ENCODE peak calls at places on chromosomes 3 and 15, in four cellular contexts. One of them, this sample, is unnamed.

GRCh38 chr3:14143271-14143605 is 18.4 kb downstream of the TMEM43 start:
- DNase-seq in GM23338: no peak
- DNase-seq in GM12878: no peak
- DNase-seq in astrocyte: peak; percentile 63
- DNase-seq in this sample: no peak

GRCh38 chr15:81313686-81314085 is 10.3 kb downstream of the STARD5 start:
- DNase-seq in astrocyte: no peak
- DNase-seq in GM12878: no peak
- DNase-seq in GM23338: no peak
- DNase-seq in this sample: no peak

GRCh38 chr3:104711435-104711834 is 655.3 kb upstream of the ALCAM start:
- DNase-seq in GM12878: no peak
- DNase-seq in astrocyte: no peak
- DNase-seq in GM23338: no peak
- DNase-seq in this sample: no peak

GRCh38 chr3:101383156-101383575 is 62.8 kb upstream of the IMPG2 start:
- DNase-seq in GM23338: peak; percentile 43
- DNase-seq in astrocyte: peak; percentile 12
- DNase-seq in GM12878: no peak
- DNase-seq in this sample: no peak

GRCh38 chr3:11168881-11169805 is 14.8 kb downstream of the HRH1 start:
- DNase-seq in GM23338: no peak
- DNase-seq in GM12878: no peak
- DNase-seq in astrocyte: peak; percentile 61
- DNase-seq in this sample: no peak

GRCh38 chr3:176561826-176562225 is 635.5 kb downstream of the TBL1XR1 start:
- DNase-seq in GM23338: no peak
- DNase-seq in GM12878: no peak
- DNase-seq in astrocyte: no peak
- DNase-seq in this sample: no peak

GRCh38 chr15:80999623-81000036 is 1.1 kb upstream of the TLNRD1 start:
- DNase-seq in astrocyte: no peak
- DNase-seq in GM23338: peak; percentile 48
- DNase-seq in GM12878: no peak
- DNase-seq in this sample: peak; percentile 90

GRCh38 chr15:51917493-51917892 is 54.1 kb downstream of the LEO1 start:
- DNase-seq in astrocyte: no peak
- DNase-seq in GM12878: no peak
- DNase-seq in GM23338: peak; percentile 83
- DNase-seq in this sample: no peak

GRCh38 chr3:180802837-180803236 is 109.6 kb upstream of the FXR1 start:
- DNase-seq in astrocyte: peak; percentile 4
- DNase-seq in GM23338: peak; percentile 69
- DNase-seq in GM12878: no peak
- DNase-seq in this sample: peak; percentile 71

GRCh38 chr3:127822836-127823589 is 698 bp upstream of the MGLL start:
- DNase-seq in GM23338: peak; percentile 30
- DNase-seq in astrocyte: no peak
- DNase-seq in GM12878: no peak
- DNase-seq in this sample: no peak

GRCh38 chr15:48393650-48394049 is 62.4 kb downstream of the DUT start:
- DNase-seq in GM23338: no peak
- DNase-seq in astrocyte: peak; percentile 80
- DNase-seq in GM12878: no peak
- DNase-seq in this sample: no peak

GRCh38 chr3:132898131-132898530 is 140.1 kb upstream of the TMEM108 start:
- DNase-seq in GM12878: no peak
- DNase-seq in astrocyte: no peak
- DNase-seq in GM23338: no peak
- DNase-seq in this sample: no peak

GRCh38 chr15:39142500-39142899 is 438.4 kb upstream of the THBS1 start:
- DNase-seq in astrocyte: no peak
- DNase-seq in GM12878: no peak
- DNase-seq in GM23338: no peak
- DNase-seq in this sample: no peak

GRCh38 chr3:122560680-122561079 is 3.4 kb downstream of the PARP9 start:
- DNase-seq in GM12878: peak; percentile 63
- DNase-seq in GM23338: peak; percentile 78
- DNase-seq in astrocyte: peak; percentile 38
- DNase-seq in this sample: peak; percentile 79

DNA sequence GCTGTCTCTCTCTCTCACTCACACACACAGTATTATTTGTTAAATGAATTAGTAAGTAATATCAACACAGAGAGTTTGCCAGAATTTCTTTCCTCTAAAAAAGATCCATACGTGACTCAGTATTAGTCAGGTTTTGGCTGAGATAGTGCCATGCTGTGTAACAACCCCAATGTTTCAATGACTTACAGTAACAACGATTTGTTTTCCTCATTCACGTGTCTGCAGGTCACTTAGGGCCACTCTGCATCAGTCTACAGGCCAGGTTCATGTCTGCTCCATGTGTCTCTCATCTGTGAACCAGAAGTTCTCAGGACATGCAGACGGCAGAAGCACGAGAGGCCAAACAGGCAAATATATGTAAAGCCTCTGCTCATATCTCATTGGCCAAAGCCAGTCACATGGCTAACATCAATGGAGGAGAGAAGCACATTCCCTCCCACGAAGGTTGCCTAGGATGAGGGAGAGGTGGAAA is 62.4 kb downstream of the DCLK3 start:
- DNase-seq in GM12878: no peak
- DNase-seq in astrocyte: peak; percentile 90
- DNase-seq in GM23338: no peak
- DNase-seq in this sample: no peak
- H2AFZ ChIP-seq in GM12878: peak overlapping the region; percentile 39
- H2AFZ ChIP-seq in astrocyte: peak overlapping the region; percentile 51
- H2AFZ ChIP-seq in GM23338: peak overlapping the region; percentile 66
- H2AFZ ChIP-seq in this sample: no peak overlapping the region

GRCh38 chr15:63178034-63178433 is 11.4 kb upstream of the RAB8B start:
- DNase-seq in GM12878: no peak
- DNase-seq in GM23338: no peak
- DNase-seq in astrocyte: no peak
- DNase-seq in this sample: no peak
- H2AFZ ChIP-seq in GM12878: no peak overlapping the region
- H2AFZ ChIP-seq in GM23338: peak overlapping the region; percentile 69
- H2AFZ ChIP-seq in astrocyte: no peak overlapping the region
- H2AFZ ChIP-seq in this sample: no peak overlapping the region

GRCh38 chr3:12178091-12178820 is 19.5 kb upstream of the TIMP4 start:
- DNase-seq in astrocyte: peak; percentile 54
- DNase-seq in GM12878: no peak
- DNase-seq in GM23338: no peak
- DNase-seq in this sample: no peak

GRCh38 chr3:12179441-12179840 is 20.7 kb upstream of the TIMP4 start:
- DNase-seq in GM23338: no peak
- DNase-seq in astrocyte: no peak
- DNase-seq in GM12878: no peak
- DNase-seq in this sample: no peak

GRCh38 chr3:12181301-12181700 is 22.6 kb upstream of the TIMP4 start:
- DNase-seq in GM23338: no peak
- DNase-seq in astrocyte: no peak
- DNase-seq in GM12878: no peak
- DNase-seq in this sample: no peak

GRCh38 chr3:12181806-12182205 is 23.1 kb upstream of the TIMP4 start:
- DNase-seq in astrocyte: no peak
- DNase-seq in GM12878: no peak
- DNase-seq in GM23338: no peak
- DNase-seq in this sample: no peak

DNA sequence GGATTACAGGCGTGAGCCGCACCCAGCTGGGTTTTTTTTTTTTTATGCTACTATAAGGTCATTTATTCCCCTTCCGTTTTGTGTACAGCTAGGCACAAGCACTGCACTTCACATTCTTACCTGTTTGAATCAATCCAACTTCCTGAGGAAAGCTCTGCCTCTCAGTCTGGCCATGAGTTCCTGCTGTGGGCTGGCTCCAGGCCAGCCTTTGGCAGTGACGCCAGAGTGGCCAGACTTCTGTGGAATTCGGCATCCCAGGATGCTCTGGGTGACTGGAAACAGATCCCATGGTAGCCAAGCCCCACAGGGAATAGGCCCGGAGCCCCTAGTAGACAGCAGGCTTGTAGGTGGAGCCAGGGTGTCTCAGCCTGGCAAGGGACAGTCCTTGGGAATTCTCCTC is 21.5 kb upstream of the TIMP4 start:
- DNase-seq in astrocyte: peak; percentile 83
- DNase-seq in GM12878: no peak
- DNase-seq in GM23338: no peak
- DNase-seq in this sample: no peak
- H2AFZ ChIP-seq in astrocyte: no peak overlapping the region
- H2AFZ ChIP-seq in GM12878: no peak overlapping the region
- H2AFZ ChIP-seq in GM23338: no peak overlapping the region
- H2AFZ ChIP-seq in this sample: no peak overlapping the region

GRCh38 chr3:12394516-12395271 is 89.6 kb upstream of the TSEN2 start:
- DNase-seq in GM12878: no peak
- DNase-seq in astrocyte: no peak
- DNase-seq in GM23338: no peak
- DNase-seq in this sample: no peak
- H2AFZ ChIP-seq in GM12878: no peak overlapping the region
- H2AFZ ChIP-seq in astrocyte: no peak overlapping the region
- H2AFZ ChIP-seq in GM23338: no peak overlapping the region
- H2AFZ ChIP-seq in this sample: no peak overlapping the region

GRCh38 chr3:139529624-139530023 is 9.9 kb downstream of the RBP1 start:
- DNase-seq in GM12878: no peak
- DNase-seq in GM23338: no peak
- DNase-seq in astrocyte: no peak
- DNase-seq in this sample: no peak

GRCh38 chr3:139528924-139529323 is 10.6 kb downstream of the RBP1 start:
- DNase-seq in GM12878: no peak
- DNase-seq in astrocyte: no peak
- DNase-seq in GM23338: no peak
- DNase-seq in this sample: no peak

GRCh38 chr3:139527287-139527686 is 12.3 kb downstream of the RBP1 start:
- DNase-seq in GM23338: no peak
- DNase-seq in GM12878: no peak
- DNase-seq in astrocyte: no peak
- DNase-seq in this sample: no peak

GRCh38 chr3:139526146-139526545 is 13.4 kb downstream of the RBP1 start:
- DNase-seq in astrocyte: no peak
- DNase-seq in GM23338: no peak
- DNase-seq in GM12878: no peak
- DNase-seq in this sample: no peak

GRCh38 chr3:139528281-139528680 is 11.3 kb downstream of the RBP1 start:
- DNase-seq in GM23338: no peak
- DNase-seq in GM12878: no peak
- DNase-seq in astrocyte: no peak
- DNase-seq in this sample: no peak
- H2AFZ ChIP-seq in GM23338: no peak overlapping the region
- H2AFZ ChIP-seq in GM12878: no peak overlapping the region
- H2AFZ ChIP-seq in astrocyte: no peak overlapping the region
- H2AFZ ChIP-seq in this sample: no peak overlapping the region

DNA sequence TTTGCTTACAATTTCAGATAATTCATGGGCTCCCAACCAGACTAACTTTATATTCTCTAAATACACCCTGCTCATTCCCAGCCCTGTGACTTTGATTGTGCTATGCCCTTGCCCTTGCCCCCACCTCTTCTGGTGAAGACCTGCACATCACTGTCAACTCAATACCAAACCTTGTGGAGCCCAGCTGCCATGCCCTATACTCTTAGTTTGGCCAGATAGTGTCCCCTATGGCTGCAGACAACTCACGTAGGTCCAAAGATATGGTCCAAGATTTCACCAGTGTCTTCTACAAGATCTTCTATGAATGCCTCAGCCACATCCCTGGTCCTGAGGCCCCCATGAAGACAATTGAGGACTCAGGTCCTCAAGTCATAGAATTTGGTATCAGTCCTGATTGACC is 118.3 kb upstream of the EIF1B start:
- DNase-seq in astrocyte: no peak
- DNase-seq in GM12878: no peak
- DNase-seq in GM23338: no peak
- DNase-seq in this sample: no peak
- H2AFZ ChIP-seq in astrocyte: no peak overlapping the region
- H2AFZ ChIP-seq in GM12878: no peak overlapping the region
- H2AFZ ChIP-seq in GM23338: no peak overlapping the region
- H2AFZ ChIP-seq in this sample: no peak overlapping the region

GRCh38 chr15:74197176-74197965 is 5.2 kb downstream of the STRA6 start:
- DNase-seq in GM12878: no peak
- DNase-seq in astrocyte: no peak
- DNase-seq in GM23338: no peak
- DNase-seq in this sample: no peak
- H2AFZ ChIP-seq in GM12878: no peak overlapping the region
- H2AFZ ChIP-seq in astrocyte: no peak overlapping the region
- H2AFZ ChIP-seq in GM23338: no peak overlapping the region
- H2AFZ ChIP-seq in this sample: no peak overlapping the region

DNA sequence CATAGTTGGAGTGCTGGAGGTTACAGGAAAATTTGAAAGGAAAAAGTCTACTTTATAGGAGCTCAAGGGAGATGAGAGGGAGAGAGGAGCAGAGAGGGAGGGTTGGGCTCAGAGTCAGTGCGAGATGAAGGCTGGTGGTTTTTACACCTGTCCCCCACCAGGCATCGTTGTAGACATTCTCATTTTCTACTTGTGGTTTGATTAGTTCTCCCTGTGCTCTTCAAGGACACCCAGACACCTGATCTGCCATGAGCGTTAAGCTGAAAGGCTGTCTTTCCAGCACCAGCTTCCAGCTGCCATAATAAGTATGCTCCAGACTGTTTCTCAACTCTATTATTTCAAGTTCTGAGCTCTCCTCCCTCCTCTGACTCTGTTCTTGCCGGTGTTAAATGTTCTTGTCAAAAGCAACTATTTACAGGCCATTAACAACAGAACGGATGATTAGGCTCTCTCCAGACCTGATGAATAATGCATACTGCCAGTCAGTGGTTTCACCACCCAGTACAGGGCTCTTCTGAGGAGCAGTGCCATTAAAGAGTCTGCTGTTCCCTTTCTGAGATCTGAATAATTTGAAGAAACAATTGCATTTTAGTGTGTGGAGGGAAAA is 514.6 kb upstream of the MCTP2 start:
- DNase-seq in GM12878: no peak
- DNase-seq in GM23338: no peak
- DNase-seq in astrocyte: no peak
- DNase-seq in this sample: no peak
- H2AFZ ChIP-seq in GM12878: no peak overlapping the region
- H2AFZ ChIP-seq in GM23338: no peak overlapping the region
- H2AFZ ChIP-seq in astrocyte: no peak overlapping the region
- H2AFZ ChIP-seq in this sample: no peak overlapping the region

DNA sequence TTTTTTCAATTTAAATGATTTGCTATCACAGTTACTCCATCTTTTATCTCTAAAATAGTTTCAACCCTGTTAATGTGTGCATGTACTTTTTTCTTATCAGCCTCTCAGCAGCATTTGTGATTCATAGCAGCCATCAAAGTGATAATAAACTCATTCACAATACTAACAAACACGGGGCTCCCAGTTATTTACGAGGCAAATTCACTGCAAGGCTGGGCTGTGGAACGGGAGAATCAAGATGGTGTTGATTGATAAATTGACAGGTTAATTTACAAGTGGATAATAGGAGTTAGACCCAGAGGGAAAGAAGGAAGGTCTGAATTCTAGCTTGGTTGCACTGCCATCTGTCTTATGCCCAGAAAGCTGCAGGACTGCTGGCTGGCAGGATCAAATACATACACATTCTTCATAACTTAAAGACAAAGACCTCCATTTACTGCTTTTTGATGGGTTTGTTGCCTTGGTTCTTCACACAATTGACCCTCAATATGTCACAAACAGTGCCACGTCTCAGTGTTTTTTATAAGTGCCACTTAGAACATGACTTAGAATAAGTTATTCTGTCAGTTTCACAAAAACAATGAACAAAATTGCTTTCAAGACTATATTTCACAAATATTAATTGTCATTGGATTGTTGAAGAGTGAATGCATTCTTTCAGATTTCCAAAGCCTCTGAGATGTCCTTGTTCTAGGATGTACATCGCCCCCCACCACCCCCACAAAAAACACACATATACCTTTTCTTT is 562.8 kb downstream of the NR2F2 start:
- DNase-seq in GM23338: peak; percentile 75
- DNase-seq in astrocyte: no peak
- DNase-seq in GM12878: no peak
- DNase-seq in this sample: peak; percentile 30
- H2AFZ ChIP-seq in GM23338: no peak overlapping the region
- H2AFZ ChIP-seq in astrocyte: no peak overlapping the region
- H2AFZ ChIP-seq in GM12878: no peak overlapping the region
- H2AFZ ChIP-seq in this sample: no peak overlapping the region